ENCODE peak calls at places on chromosomes 6 and 20, in eight cellular contexts. One of them, this sample, is unnamed.

GRCh38 chr20:18157102-18157501 is 19.4 kb downstream of the KAT14 start:
- DNase-seq in mammary epithelial cell: no peak
- DNase-seq in fibroblast of pulmonary artery: no peak
- DNase-seq in body of pancreas: no peak
- DNase-seq in progenitor cell of endocrine pancreas: no peak
- DNase-seq in tibial artery: no peak
- DNase-seq in glutamatergic neuron: no peak
- DNase-seq in chondrocyte: no peak
- DNase-seq in this sample: no peak

GRCh38 chr6:71248306-71248705 is 40.3 kb upstream of the OGFRL1 start:
- DNase-seq in mammary epithelial cell: peak
- DNase-seq in fibroblast of pulmonary artery: peak
- DNase-seq in body of pancreas: no peak
- DNase-seq in progenitor cell of endocrine pancreas: no peak
- DNase-seq in tibial artery: no peak
- DNase-seq in glutamatergic neuron: no peak
- DNase-seq in chondrocyte: no peak
- DNase-seq in this sample: peak

GRCh38 chr20:54044156-54044555 is 26.2 kb downstream of the BCAS1 start:
- DNase-seq in mammary epithelial cell: peak
- DNase-seq in fibroblast of pulmonary artery: peak
- DNase-seq in body of pancreas: no peak
- DNase-seq in progenitor cell of endocrine pancreas: no peak
- DNase-seq in tibial artery: no peak
- DNase-seq in glutamatergic neuron: no peak
- DNase-seq in chondrocyte: no peak
- DNase-seq in this sample: no peak

GRCh38 chr6:151738267-151738666 is 69.2 kb upstream of the ESR1 start:
- DNase-seq in mammary epithelial cell: no peak
- DNase-seq in fibroblast of pulmonary artery: no peak
- DNase-seq in body of pancreas: no peak
- DNase-seq in progenitor cell of endocrine pancreas: no peak
- DNase-seq in tibial artery: no peak
- DNase-seq in glutamatergic neuron: no peak
- DNase-seq in chondrocyte: no peak
- DNase-seq in this sample: no peak

GRCh38 chr6:123803862-123804681 is at the start of gene NKAIN2:
- DNase-seq in mammary epithelial cell: peak
- DNase-seq in fibroblast of pulmonary artery: no peak
- DNase-seq in body of pancreas: no peak
- DNase-seq in progenitor cell of endocrine pancreas: peak
- DNase-seq in tibial artery: no peak
- DNase-seq in glutamatergic neuron: peak
- DNase-seq in chondrocyte: peak
- DNase-seq in this sample: peak

GRCh38 chr6:140436023-140436811 is 1061.8 kb upstream of the CITED2 start:
- DNase-seq in mammary epithelial cell: peak
- DNase-seq in fibroblast of pulmonary artery: peak
- DNase-seq in body of pancreas: no peak
- DNase-seq in progenitor cell of endocrine pancreas: no peak
- DNase-seq in tibial artery: no peak
- DNase-seq in glutamatergic neuron: no peak
- DNase-seq in chondrocyte: no peak
- DNase-seq in this sample: no peak

GRCh38 chr6:5726976-5727718 is 279.6 kb downstream of the NRN1 start:
- DNase-seq in mammary epithelial cell: no peak
- DNase-seq in fibroblast of pulmonary artery: no peak
- DNase-seq in body of pancreas: no peak
- DNase-seq in progenitor cell of endocrine pancreas: no peak
- DNase-seq in tibial artery: no peak
- DNase-seq in glutamatergic neuron: no peak
- DNase-seq in chondrocyte: no peak
- DNase-seq in this sample: no peak

GRCh38 chr20:986733-987355 is 15.3 kb downstream of the RSPO4 start:
- DNase-seq in mammary epithelial cell: peak
- DNase-seq in fibroblast of pulmonary artery: no peak
- DNase-seq in body of pancreas: no peak
- DNase-seq in progenitor cell of endocrine pancreas: no peak
- DNase-seq in tibial artery: no peak
- DNase-seq in glutamatergic neuron: no peak
- DNase-seq in chondrocyte: peak
- DNase-seq in this sample: peak

GRCh38 chr6:123821112-123821511 is 17.4 kb downstream of the NKAIN2 start:
- DNase-seq in mammary epithelial cell: no peak
- DNase-seq in fibroblast of pulmonary artery: no peak
- DNase-seq in body of pancreas: no peak
- DNase-seq in progenitor cell of endocrine pancreas: no peak
- DNase-seq in tibial artery: no peak
- DNase-seq in glutamatergic neuron: no peak
- DNase-seq in chondrocyte: no peak
- DNase-seq in this sample: no peak

GRCh38 chr20:39835040-39835842 is 853.8 kb downstream of the MAFB start:
- DNase-seq in mammary epithelial cell: no peak
- DNase-seq in fibroblast of pulmonary artery: peak
- DNase-seq in body of pancreas: no peak
- DNase-seq in progenitor cell of endocrine pancreas: no peak
- DNase-seq in tibial artery: peak
- DNase-seq in glutamatergic neuron: no peak
- DNase-seq in chondrocyte: no peak
- DNase-seq in this sample: no peak

GRCh38 chr6:30101423-30101938 is 11.4 kb downstream of the TRIM31 start:
- DNase-seq in mammary epithelial cell: no peak
- DNase-seq in fibroblast of pulmonary artery: no peak
- DNase-seq in body of pancreas: no peak
- DNase-seq in progenitor cell of endocrine pancreas: no peak
- DNase-seq in tibial artery: no peak
- DNase-seq in glutamatergic neuron: no peak
- DNase-seq in chondrocyte: no peak
- DNase-seq in this sample: no peak

GRCh38 chr6:7819641-7820040 is 90.9 kb downstream of the TXNDC5 start:
- DNase-seq in mammary epithelial cell: no peak
- DNase-seq in fibroblast of pulmonary artery: peak
- DNase-seq in body of pancreas: no peak
- DNase-seq in progenitor cell of endocrine pancreas: no peak
- DNase-seq in tibial artery: no peak
- DNase-seq in glutamatergic neuron: no peak
- DNase-seq in chondrocyte: no peak
- DNase-seq in this sample: no peak

GRCh38 chr6:148523051-148523450 is 180.4 kb downstream of the SASH1 start:
- DNase-seq in mammary epithelial cell: no peak
- DNase-seq in fibroblast of pulmonary artery: peak
- DNase-seq in body of pancreas: no peak
- DNase-seq in progenitor cell of endocrine pancreas: no peak
- DNase-seq in tibial artery: no peak
- DNase-seq in glutamatergic neuron: no peak
- DNase-seq in chondrocyte: no peak
- DNase-seq in this sample: no peak

GRCh38 chr20:58064411-58065010 is 163.9 kb downstream of the ANKRD60 start:
- DNase-seq in mammary epithelial cell: no peak
- DNase-seq in fibroblast of pulmonary artery: no peak
- DNase-seq in body of pancreas: no peak
- DNase-seq in progenitor cell of endocrine pancreas: no peak
- DNase-seq in tibial artery: no peak
- DNase-seq in glutamatergic neuron: no peak
- DNase-seq in chondrocyte: no peak
- DNase-seq in this sample: no peak

GRCh38 chr6:167791780-167792478 is 34.8 kb upstream of the AFDN start:
- DNase-seq in mammary epithelial cell: no peak
- DNase-seq in fibroblast of pulmonary artery: no peak
- DNase-seq in body of pancreas: no peak
- DNase-seq in progenitor cell of endocrine pancreas: no peak
- DNase-seq in tibial artery: no peak
- DNase-seq in glutamatergic neuron: no peak
- DNase-seq in chondrocyte: no peak
- DNase-seq in this sample: no peak
- TF ChIP-seq CTCF in mammary epithelial cell: no peak
- TF ChIP-seq CTCF in fibroblast of pulmonary artery: no peak
- TF ChIP-seq CTCF in body of pancreas: no peak
- TF ChIP-seq CTCF in progenitor cell of endocrine pancreas: no peak
- TF ChIP-seq CTCF in tibial artery: no peak
- TF ChIP-seq CTCF in glutamatergic neuron: no peak
- TF ChIP-seq CTCF in chondrocyte: no peak
- TF ChIP-seq CTCF in this sample: no peak

GRCh38 chr6:89412071-89413005 is at the start of gene RRAGD:
- DNase-seq in mammary epithelial cell: peak
- DNase-seq in fibroblast of pulmonary artery: no peak
- DNase-seq in body of pancreas: peak
- DNase-seq in progenitor cell of endocrine pancreas: peak
- DNase-seq in tibial artery: peak
- DNase-seq in glutamatergic neuron: peak
- DNase-seq in chondrocyte: no peak
- DNase-seq in this sample: peak
- TF ChIP-seq CTCF in mammary epithelial cell: no peak
- TF ChIP-seq CTCF in fibroblast of pulmonary artery: no peak
- TF ChIP-seq CTCF in body of pancreas: no peak
- TF ChIP-seq CTCF in progenitor cell of endocrine pancreas: peak
- TF ChIP-seq CTCF in tibial artery: no peak
- TF ChIP-seq CTCF in glutamatergic neuron: no peak
- TF ChIP-seq CTCF in chondrocyte: peak
- TF ChIP-seq CTCF in this sample: no peak

GRCh38 chr6:47832386-47833080 is 50.7 kb downstream of the OPN5 start:
- DNase-seq in mammary epithelial cell: no peak
- DNase-seq in fibroblast of pulmonary artery: no peak
- DNase-seq in body of pancreas: no peak
- DNase-seq in progenitor cell of endocrine pancreas: no peak
- DNase-seq in tibial artery: no peak
- DNase-seq in glutamatergic neuron: no peak
- DNase-seq in chondrocyte: no peak
- DNase-seq in this sample: no peak
- TF ChIP-seq CTCF in mammary epithelial cell: no peak
- TF ChIP-seq CTCF in fibroblast of pulmonary artery: no peak
- TF ChIP-seq CTCF in body of pancreas: no peak
- TF ChIP-seq CTCF in progenitor cell of endocrine pancreas: no peak
- TF ChIP-seq CTCF in tibial artery: no peak
- TF ChIP-seq CTCF in glutamatergic neuron: no peak
- TF ChIP-seq CTCF in chondrocyte: no peak
- TF ChIP-seq CTCF in this sample: no peak

GRCh38 chr6:112284603-112285002 is 30.2 kb upstream of the LAMA4 start:
- DNase-seq in mammary epithelial cell: no peak
- DNase-seq in fibroblast of pulmonary artery: no peak
- DNase-seq in body of pancreas: no peak
- DNase-seq in progenitor cell of endocrine pancreas: no peak
- DNase-seq in tibial artery: no peak
- DNase-seq in glutamatergic neuron: no peak
- DNase-seq in chondrocyte: no peak
- DNase-seq in this sample: no peak

GRCh38 chr6:112286010-112286409 is 31.6 kb upstream of the LAMA4 start:
- DNase-seq in mammary epithelial cell: no peak
- DNase-seq in fibroblast of pulmonary artery: no peak
- DNase-seq in body of pancreas: no peak
- DNase-seq in progenitor cell of endocrine pancreas: no peak
- DNase-seq in tibial artery: no peak
- DNase-seq in glutamatergic neuron: no peak
- DNase-seq in chondrocyte: no peak
- DNase-seq in this sample: no peak

GRCh38 chr6:112283621-112284020 is 29.3 kb upstream of the LAMA4 start:
- DNase-seq in mammary epithelial cell: no peak
- DNase-seq in fibroblast of pulmonary artery: no peak
- DNase-seq in body of pancreas: no peak
- DNase-seq in progenitor cell of endocrine pancreas: no peak
- DNase-seq in tibial artery: no peak
- DNase-seq in glutamatergic neuron: no peak
- DNase-seq in chondrocyte: no peak
- DNase-seq in this sample: no peak

GRCh38 chr6:112279044-112279916 is 24.9 kb upstream of the LAMA4 start:
- DNase-seq in mammary epithelial cell: no peak
- DNase-seq in fibroblast of pulmonary artery: peak
- DNase-seq in body of pancreas: no peak
- DNase-seq in progenitor cell of endocrine pancreas: no peak
- DNase-seq in tibial artery: no peak
- DNase-seq in glutamatergic neuron: no peak
- DNase-seq in chondrocyte: no peak
- DNase-seq in this sample: no peak

GRCh38 chr6:112282217-112282616 is 27.9 kb upstream of the LAMA4 start:
- DNase-seq in mammary epithelial cell: peak
- DNase-seq in fibroblast of pulmonary artery: peak
- DNase-seq in body of pancreas: no peak
- DNase-seq in progenitor cell of endocrine pancreas: no peak
- DNase-seq in tibial artery: peak
- DNase-seq in glutamatergic neuron: peak
- DNase-seq in chondrocyte: no peak
- DNase-seq in this sample: peak
- TF ChIP-seq CTCF in mammary epithelial cell: no peak
- TF ChIP-seq CTCF in fibroblast of pulmonary artery: peak
- TF ChIP-seq CTCF in body of pancreas: no peak
- TF ChIP-seq CTCF in progenitor cell of endocrine pancreas: no peak
- TF ChIP-seq CTCF in tibial artery: peak
- TF ChIP-seq CTCF in glutamatergic neuron: no peak
- TF ChIP-seq CTCF in chondrocyte: peak
- TF ChIP-seq CTCF in this sample: no peak

DNA sequence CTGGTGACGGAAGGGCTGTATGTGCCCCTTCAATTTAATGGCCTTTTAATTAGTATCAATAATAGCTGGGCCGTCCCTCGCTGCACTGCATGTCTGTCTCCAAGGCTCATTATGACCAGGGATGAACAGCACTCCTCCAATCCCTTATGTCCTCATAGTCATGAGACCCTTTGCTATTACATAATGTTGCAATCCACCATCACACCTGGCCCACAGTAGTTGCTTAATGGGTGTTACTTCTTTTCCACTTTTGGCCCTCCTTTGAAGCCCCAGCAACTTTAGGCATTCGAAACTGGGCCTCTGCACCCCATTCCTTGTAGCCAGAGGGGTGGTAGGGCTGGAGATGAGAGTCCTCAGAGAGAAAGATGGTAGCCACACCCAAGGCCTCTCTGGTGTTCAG is 9.4 kb upstream of the RALY start:
- DNase-seq in mammary epithelial cell: no peak
- DNase-seq in fibroblast of pulmonary artery: no peak
- DNase-seq in body of pancreas: no peak
- DNase-seq in progenitor cell of endocrine pancreas: no peak
- DNase-seq in tibial artery: no peak
- DNase-seq in glutamatergic neuron: no peak
- DNase-seq in chondrocyte: no peak
- DNase-seq in this sample: no peak
- TF ChIP-seq CTCF in mammary epithelial cell: no peak
- TF ChIP-seq CTCF in fibroblast of pulmonary artery: no peak
- TF ChIP-seq CTCF in body of pancreas: no peak
- TF ChIP-seq CTCF in progenitor cell of endocrine pancreas: no peak
- TF ChIP-seq CTCF in tibial artery: no peak
- TF ChIP-seq CTCF in glutamatergic neuron: no peak
- TF ChIP-seq CTCF in chondrocyte: no peak
- TF ChIP-seq CTCF in this sample: no peak

DNA sequence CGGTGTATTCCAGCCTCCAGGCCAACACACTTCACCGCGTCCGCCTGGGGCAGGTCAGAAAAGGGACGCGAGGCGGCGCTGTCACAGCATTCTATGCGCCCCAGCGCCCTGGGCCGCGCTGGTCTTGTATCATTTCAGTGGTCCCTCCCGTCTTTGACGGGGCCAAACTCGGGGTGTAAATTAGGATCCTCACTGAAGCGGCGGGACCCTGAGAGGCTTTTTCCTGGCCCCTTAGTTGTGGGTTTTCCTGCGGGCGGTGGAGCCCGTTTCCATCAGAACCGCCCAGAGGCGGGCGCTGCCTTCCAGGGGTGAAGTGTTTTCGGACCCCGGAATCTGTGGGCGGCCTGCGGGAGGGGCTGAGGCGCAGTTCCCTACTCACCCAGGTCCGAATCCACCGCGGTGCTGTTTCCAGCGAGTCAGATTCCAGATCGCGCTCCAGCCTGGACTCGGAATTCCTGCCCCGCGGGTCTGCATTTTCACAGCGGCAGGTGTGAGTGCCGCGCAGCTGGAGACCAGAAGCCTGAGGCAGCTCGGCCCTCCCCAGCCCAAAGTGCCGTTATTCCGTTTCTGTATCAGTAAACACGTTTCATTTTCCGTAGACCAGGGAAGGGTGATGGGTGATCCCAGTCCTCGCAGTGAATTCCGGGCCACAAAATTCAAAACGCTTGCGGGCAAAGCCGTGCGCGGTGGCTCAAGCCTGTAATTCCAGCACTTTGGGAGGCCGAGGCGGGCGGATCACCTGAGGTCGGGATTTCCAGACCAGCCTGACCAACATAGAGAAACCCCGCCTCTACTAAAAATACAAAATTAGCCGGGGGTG is 3.9 kb upstream of the MICB start:
- DNase-seq in mammary epithelial cell: peak
- DNase-seq in fibroblast of pulmonary artery: peak
- DNase-seq in body of pancreas: peak
- DNase-seq in progenitor cell of endocrine pancreas: peak
- DNase-seq in tibial artery: peak
- DNase-seq in glutamatergic neuron: peak
- DNase-seq in chondrocyte: no peak
- DNase-seq in this sample: peak
- TF ChIP-seq CTCF in mammary epithelial cell: peak
- TF ChIP-seq CTCF in fibroblast of pulmonary artery: peak
- TF ChIP-seq CTCF in body of pancreas: peak
- TF ChIP-seq CTCF in progenitor cell of endocrine pancreas: peak
- TF ChIP-seq CTCF in tibial artery: peak
- TF ChIP-seq CTCF in glutamatergic neuron: peak
- TF ChIP-seq CTCF in chondrocyte: peak
- TF ChIP-seq CTCF in this sample: peak

This sample was measured in Calu3.